ENCODE peak calls at places on chromosome 2, in four cellular contexts. One of them, this sample, is unnamed.

GRCh38 chr2:222732774-222733173 is 61.3 kb downstream of the MOGAT1 start:
- DNase-seq in mammary epithelial cell: no peak
- DNase-seq in K562: no peak
- DNase-seq in fibroblast of lung: no peak
- DNase-seq in this sample: no peak

GRCh38 chr2:27051902-27052645 is 606 bp downstream of the AGBL5 start:
- DNase-seq in fibroblast of lung: no peak
- DNase-seq in K562: no peak
- DNase-seq in mammary epithelial cell: no peak
- DNase-seq in this sample: no peak

GRCh38 chr2:134491796-134492441 is 226.9 kb downstream of the TMEM163 start:
- DNase-seq in mammary epithelial cell: peak
- DNase-seq in fibroblast of lung: no peak
- DNase-seq in K562: no peak
- DNase-seq in this sample: peak

GRCh38 chr2:46535360-46535759 is 56.0 kb downstream of the TMEM247 start:
- DNase-seq in K562: no peak
- DNase-seq in fibroblast of lung: no peak
- DNase-seq in mammary epithelial cell: no peak
- DNase-seq in this sample: no peak

GRCh38 chr2:5743992-5744391 is 51.8 kb downstream of the SOX11 start:
- DNase-seq in K562: no peak
- DNase-seq in fibroblast of lung: no peak
- DNase-seq in mammary epithelial cell: no peak
- DNase-seq in this sample: no peak

GRCh38 chr2:1685957-1686783 is 58.1 kb downstream of the PXDN start:
- DNase-seq in fibroblast of lung: peak
- DNase-seq in mammary epithelial cell: no peak
- DNase-seq in K562: no peak
- DNase-seq in this sample: no peak

GRCh38 chr2:96594701-96595152 is 43.4 kb downstream of the KANSL3 start:
- DNase-seq in K562: no peak
- DNase-seq in fibroblast of lung: no peak
- DNase-seq in mammary epithelial cell: no peak
- DNase-seq in this sample: no peak

GRCh38 chr2:172096661-172097547 is 5.8 kb downstream of the DLX2 start:
- DNase-seq in mammary epithelial cell: peak
- DNase-seq in K562: no peak
- DNase-seq in fibroblast of lung: peak
- DNase-seq in this sample: no peak

GRCh38 chr2:1654696-1655374 is 89.5 kb downstream of the PXDN start:
- DNase-seq in K562: no peak
- DNase-seq in fibroblast of lung: no peak
- DNase-seq in mammary epithelial cell: no peak
- DNase-seq in this sample: no peak

GRCh38 chr2:122804494-122804893 is 1049.0 kb downstream of the TSN start:
- DNase-seq in fibroblast of lung: no peak
- DNase-seq in K562: no peak
- DNase-seq in mammary epithelial cell: peak
- DNase-seq in this sample: no peak

GRCh38 chr2:20627712-20628380 is 23.1 kb downstream of the HS1BP3 start:
- DNase-seq in fibroblast of lung: no peak
- DNase-seq in K562: no peak
- DNase-seq in mammary epithelial cell: no peak
- DNase-seq in this sample: no peak

GRCh38 chr2:144659731-144660275 is 139.9 kb upstream of the ZEB2 start:
- DNase-seq in K562: peak
- DNase-seq in mammary epithelial cell: peak
- DNase-seq in fibroblast of lung: peak
- DNase-seq in this sample: no peak

GRCh38 chr2:239275871-239276812 is 124.7 kb downstream of the HDAC4 start:
- DNase-seq in fibroblast of lung: peak
- DNase-seq in K562: no peak
- DNase-seq in mammary epithelial cell: no peak
- DNase-seq in this sample: no peak

GRCh38 chr2:179745615-179746263 is 115.7 kb downstream of the ZNF385B start:
- DNase-seq in fibroblast of lung: no peak
- DNase-seq in K562: no peak
- DNase-seq in mammary epithelial cell: no peak
- DNase-seq in this sample: no peak

GRCh38 chr2:226131299-226131784 is 668.3 kb downstream of the IRS1 start:
- DNase-seq in mammary epithelial cell: no peak
- DNase-seq in fibroblast of lung: no peak
- DNase-seq in K562: no peak
- DNase-seq in this sample: no peak

GRCh38 chr2:227942021-227942420 is 70.6 kb downstream of the DAW1 start:
- DNase-seq in K562: no peak
- DNase-seq in fibroblast of lung: no peak
- DNase-seq in mammary epithelial cell: peak
- DNase-seq in this sample: no peak
- TF ChIP-seq EZH2 in K562: no peak
- TF ChIP-seq EZH2 in fibroblast of lung: no peak
- TF ChIP-seq EZH2 in mammary epithelial cell: no peak
- TF ChIP-seq EZH2 in this sample: no peak

GRCh38 chr2:70894765-70895164 is 40.9 kb upstream of the ATP6V1B1 start:
- DNase-seq in fibroblast of lung: no peak
- DNase-seq in mammary epithelial cell: no peak
- DNase-seq in K562: no peak
- DNase-seq in this sample: no peak
- TF ChIP-seq EZH2 in fibroblast of lung: no peak
- TF ChIP-seq EZH2 in mammary epithelial cell: no peak
- TF ChIP-seq EZH2 in K562: no peak
- TF ChIP-seq EZH2 in this sample: no peak

DNA sequence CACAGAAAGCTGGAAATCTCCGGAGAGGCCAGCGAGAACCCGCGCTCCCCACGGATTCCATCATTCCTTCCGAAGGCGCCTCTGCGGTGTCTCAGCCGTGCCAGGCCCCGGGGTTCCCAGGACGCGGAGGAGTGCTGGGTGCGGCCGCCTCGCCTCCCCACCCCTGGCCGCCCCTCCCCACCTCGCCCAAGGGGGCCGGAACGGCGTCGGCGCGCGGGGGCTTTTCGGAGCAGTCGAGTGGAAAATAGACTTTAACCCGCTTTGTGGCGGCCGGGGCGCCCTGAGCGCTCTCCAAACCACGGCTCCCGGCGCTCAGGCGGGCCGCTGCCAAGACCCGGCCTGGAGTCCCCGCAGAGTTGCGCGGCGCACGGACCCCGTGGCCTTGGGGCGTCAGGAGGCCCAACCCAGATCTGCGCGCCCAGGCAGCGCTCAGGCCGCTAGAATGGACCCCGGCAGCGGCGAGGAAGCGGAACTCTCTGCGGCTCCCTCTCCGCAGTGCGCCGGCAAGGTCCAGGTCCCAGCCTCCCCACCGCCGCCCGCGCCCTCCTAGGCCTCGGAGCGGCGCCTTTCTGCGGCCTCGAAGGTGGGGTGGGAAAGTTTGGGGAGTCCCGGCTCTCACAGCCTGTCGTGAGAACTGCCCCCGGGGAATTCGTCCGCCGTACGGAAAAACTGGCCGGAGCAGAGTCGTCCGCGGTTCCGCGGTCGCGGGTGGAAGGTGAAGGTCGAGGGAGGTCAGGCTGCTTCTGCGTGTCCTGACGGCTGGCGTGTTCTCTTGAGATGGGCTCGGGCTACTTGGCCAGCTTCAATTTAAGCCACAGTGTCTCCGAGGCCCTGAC is 1.2 kb upstream of the EMX1 start:
- DNase-seq in K562: peak
- DNase-seq in fibroblast of lung: peak
- DNase-seq in mammary epithelial cell: peak
- DNase-seq in this sample: peak
- TF ChIP-seq EZH2 in K562: no peak
- TF ChIP-seq EZH2 in fibroblast of lung: no peak
- TF ChIP-seq EZH2 in mammary epithelial cell: peak
- TF ChIP-seq EZH2 in this sample: no peak

GRCh38 chr2:84878459-84878858 is 2.4 kb downstream of the TRABD2A start:
- DNase-seq in fibroblast of lung: no peak
- DNase-seq in mammary epithelial cell: no peak
- DNase-seq in K562: no peak
- DNase-seq in this sample: peak

GRCh38 chr2:84880395-84880644 is 564 bp downstream of the TRABD2A start:
- DNase-seq in fibroblast of lung: no peak
- DNase-seq in K562: no peak
- DNase-seq in mammary epithelial cell: no peak
- DNase-seq in this sample: no peak

GRCh38 chr2:84880645-84881521 is at the start of gene TRABD2A:
- DNase-seq in K562: peak
- DNase-seq in fibroblast of lung: no peak
- DNase-seq in mammary epithelial cell: peak
- DNase-seq in this sample: no peak

GRCh38 chr2:84878896-84879594 is 1.8 kb downstream of the TRABD2A start:
- DNase-seq in fibroblast of lung: no peak
- DNase-seq in mammary epithelial cell: no peak
- DNase-seq in K562: no peak
- DNase-seq in this sample: no peak

DNA sequence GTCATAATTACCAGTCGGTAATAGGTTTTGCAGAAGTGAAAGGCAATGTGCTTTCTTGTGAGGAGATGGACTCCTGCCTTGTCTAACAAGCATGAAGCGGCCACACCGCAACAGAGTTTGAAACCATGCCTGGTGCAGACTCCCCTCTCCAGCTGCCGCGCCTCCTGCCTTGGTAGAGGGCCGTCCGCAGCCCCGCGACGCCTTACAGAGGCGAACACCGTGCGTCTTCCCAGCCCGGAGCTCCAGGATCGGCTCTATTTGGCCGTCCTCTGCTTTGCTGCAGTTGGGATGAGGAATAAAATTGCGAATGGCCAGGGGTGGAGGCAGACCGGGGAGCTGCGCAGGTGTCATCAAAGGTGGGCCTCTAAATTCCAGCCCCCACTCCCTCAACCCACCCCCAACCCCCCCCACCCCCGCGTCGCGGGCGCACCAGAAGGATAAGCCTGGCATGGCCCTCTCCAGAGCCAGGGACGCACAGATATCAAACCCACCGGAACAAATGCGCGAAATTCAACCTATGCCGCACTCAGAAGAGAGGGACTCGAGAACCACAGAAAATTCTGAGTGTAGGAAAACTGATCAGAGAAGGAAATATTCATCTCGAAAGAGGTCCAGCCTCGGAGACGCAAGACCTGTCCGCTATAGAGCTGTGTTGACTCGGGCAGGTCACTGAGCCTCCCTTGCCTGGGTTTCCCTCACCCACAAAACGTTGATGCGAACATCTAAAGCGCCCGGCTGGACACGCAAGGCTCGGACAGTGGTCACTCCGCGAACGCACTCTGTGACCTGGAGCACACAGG is 1.1 kb downstream of the TRABD2A start:
- DNase-seq in fibroblast of lung: no peak
- DNase-seq in mammary epithelial cell: no peak
- DNase-seq in K562: no peak
- DNase-seq in this sample: no peak
- TF ChIP-seq EZH2 in fibroblast of lung: no peak
- TF ChIP-seq EZH2 in mammary epithelial cell: no peak
- TF ChIP-seq EZH2 in K562: no peak
- TF ChIP-seq EZH2 in this sample: no peak

GRCh38 chr2:169363027-169363569 is 764 bp upstream of the LRP2 start:
- DNase-seq in mammary epithelial cell: no peak
- DNase-seq in K562: no peak
- DNase-seq in fibroblast of lung: no peak
- DNase-seq in this sample: no peak

GRCh38 chr2:169363570-169364150 is 1.3 kb upstream of the LRP2 start:
- DNase-seq in fibroblast of lung: no peak
- DNase-seq in K562: no peak
- DNase-seq in mammary epithelial cell: peak
- DNase-seq in this sample: no peak

GRCh38 chr2:169362346-169363026 is at the start of gene LRP2:
- DNase-seq in mammary epithelial cell: peak
- DNase-seq in fibroblast of lung: no peak
- DNase-seq in K562: no peak
- DNase-seq in this sample: peak

GRCh38 chr2:169361706-169362345 is 508 bp downstream of the LRP2 start:
- DNase-seq in mammary epithelial cell: peak
- DNase-seq in K562: no peak
- DNase-seq in fibroblast of lung: peak
- DNase-seq in this sample: no peak

GRCh38 chr2:169360984-169361705 is 1.2 kb downstream of the LRP2 start:
- DNase-seq in fibroblast of lung: no peak
- DNase-seq in mammary epithelial cell: no peak
- DNase-seq in K562: no peak
- DNase-seq in this sample: no peak
- TF ChIP-seq EZH2 in fibroblast of lung: peak
- TF ChIP-seq EZH2 in mammary epithelial cell: no peak
- TF ChIP-seq EZH2 in K562: no peak
- TF ChIP-seq EZH2 in this sample: peak

DNA sequence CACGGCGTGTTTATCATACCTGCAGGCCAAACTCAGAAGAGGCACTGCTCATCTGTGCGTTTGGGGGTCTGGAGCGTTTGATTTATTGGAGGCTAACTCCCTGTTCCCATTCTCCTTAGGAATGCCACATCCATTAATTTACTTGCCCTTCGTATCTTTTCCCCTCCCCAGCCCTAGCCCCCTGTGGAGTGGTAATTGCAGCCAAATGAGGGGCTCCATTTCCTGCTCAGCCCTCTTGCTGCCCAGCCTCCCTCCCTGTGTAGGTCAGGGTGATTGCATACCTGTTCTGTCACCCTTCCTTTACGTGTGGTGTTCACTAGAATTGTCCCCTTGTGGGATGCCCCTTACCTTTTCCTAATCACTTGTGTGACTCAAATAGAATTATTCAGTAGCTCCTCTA is 120.4 kb downstream of the MAP3K20 start:
- DNase-seq in K562: no peak
- DNase-seq in mammary epithelial cell: no peak
- DNase-seq in fibroblast of lung: no peak
- DNase-seq in this sample: no peak
- TF ChIP-seq EZH2 in K562: no peak
- TF ChIP-seq EZH2 in mammary epithelial cell: no peak
- TF ChIP-seq EZH2 in fibroblast of lung: no peak
- TF ChIP-seq EZH2 in this sample: no peak

GRCh38 chr2:41939410-41939775 is 108.4 kb upstream of the PKDCC start:
- DNase-seq in mammary epithelial cell: no peak
- DNase-seq in fibroblast of lung: no peak
- DNase-seq in K562: no peak
- DNase-seq in this sample: no peak
- TF ChIP-seq EZH2 in mammary epithelial cell: no peak
- TF ChIP-seq EZH2 in fibroblast of lung: no peak
- TF ChIP-seq EZH2 in K562: no peak
- TF ChIP-seq EZH2 in this sample: no peak

GRCh38 chr2:68274022-68274421 is 21.7 kb upstream of the PPP3R1 start:
- DNase-seq in fibroblast of lung: no peak
- DNase-seq in K562: no peak
- DNase-seq in mammary epithelial cell: no peak
- DNase-seq in this sample: no peak
- TF ChIP-seq EZH2 in fibroblast of lung: no peak
- TF ChIP-seq EZH2 in K562: no peak
- TF ChIP-seq EZH2 in mammary epithelial cell: no peak
- TF ChIP-seq EZH2 in this sample: no peak